ENCODE peak calls at places on chromosomes 7 and 10, in six cellular contexts. One of them, this sample, is unnamed.

GRCh38 chr7:24227603-24228359 is 56.2 kb upstream of the NPY start:
- DNase-seq in endothelial cell of umbilical vein: no peak
- DNase-seq in NCI-H526 treated with DMSO at 0.1 percent for 48 hours: no peak
- DNase-seq in stimulated activated CD4-positive, alpha-beta T cell treated with anti-CD3 and anti-CD28 coated beads, TNF-alpha, amount 100 ng/mL, for 24 hours: no peak
- DNase-seq in IMR-90: no peak
- DNase-seq in fibroblast of the aortic adventitia: no peak
- DNase-seq in this sample: no peak

GRCh38 chr7:131826960-131827359 is 270.5 kb upstream of the PODXL start:
- DNase-seq in fibroblast of the aortic adventitia: no peak
- DNase-seq in NCI-H526 treated with DMSO at 0.1 percent for 48 hours: no peak
- DNase-seq in endothelial cell of umbilical vein: no peak
- DNase-seq in IMR-90: no peak
- DNase-seq in stimulated activated CD4-positive, alpha-beta T cell treated with anti-CD3 and anti-CD28 coated beads, TNF-alpha, amount 100 ng/mL, for 24 hours: no peak
- DNase-seq in this sample: no peak

GRCh38 chr10:99906470-99906869 is 103.3 kb downstream of the DNMBP start:
- DNase-seq in stimulated activated CD4-positive, alpha-beta T cell treated with anti-CD3 and anti-CD28 coated beads, TNF-alpha, amount 100 ng/mL, for 24 hours: no peak
- DNase-seq in IMR-90: peak; percentile 96
- DNase-seq in endothelial cell of umbilical vein: peak; percentile 67
- DNase-seq in fibroblast of the aortic adventitia: peak; percentile 97
- DNase-seq in NCI-H526 treated with DMSO at 0.1 percent for 48 hours: no peak
- DNase-seq in this sample: peak; percentile 69

GRCh38 chr10:43211431-43212042 is 55.3 kb downstream of the RASGEF1A start:
- DNase-seq in stimulated activated CD4-positive, alpha-beta T cell treated with anti-CD3 and anti-CD28 coated beads, TNF-alpha, amount 100 ng/mL, for 24 hours: no peak
- DNase-seq in fibroblast of the aortic adventitia: no peak
- DNase-seq in NCI-H526 treated with DMSO at 0.1 percent for 48 hours: no peak
- DNase-seq in IMR-90: no peak
- DNase-seq in endothelial cell of umbilical vein: no peak
- DNase-seq in this sample: no peak

GRCh38 chr10:80413152-80413996 is 5.0 kb downstream of the PRXL2A start:
- DNase-seq in IMR-90: peak; percentile 44
- DNase-seq in NCI-H526 treated with DMSO at 0.1 percent for 48 hours: no peak
- DNase-seq in endothelial cell of umbilical vein: peak; percentile 88
- DNase-seq in stimulated activated CD4-positive, alpha-beta T cell treated with anti-CD3 and anti-CD28 coated beads, TNF-alpha, amount 100 ng/mL, for 24 hours: no peak
- DNase-seq in fibroblast of the aortic adventitia: no peak
- DNase-seq in this sample: no peak

GRCh38 chr10:132915411-132915810 is 27.0 kb downstream of the CFAP46 start:
- DNase-seq in fibroblast of the aortic adventitia: no peak
- DNase-seq in NCI-H526 treated with DMSO at 0.1 percent for 48 hours: no peak
- DNase-seq in endothelial cell of umbilical vein: no peak
- DNase-seq in IMR-90: no peak
- DNase-seq in stimulated activated CD4-positive, alpha-beta T cell treated with anti-CD3 and anti-CD28 coated beads, TNF-alpha, amount 100 ng/mL, for 24 hours: no peak
- DNase-seq in this sample: no peak

GRCh38 chr10:79382491-79382941 is 35.2 kb downstream of the PPIF start:
- DNase-seq in fibroblast of the aortic adventitia: no peak
- DNase-seq in endothelial cell of umbilical vein: no peak
- DNase-seq in IMR-90: no peak
- DNase-seq in NCI-H526 treated with DMSO at 0.1 percent for 48 hours: no peak
- DNase-seq in stimulated activated CD4-positive, alpha-beta T cell treated with anti-CD3 and anti-CD28 coated beads, TNF-alpha, amount 100 ng/mL, for 24 hours: no peak
- DNase-seq in this sample: peak; percentile 50

GRCh38 chr10:60444494-60445064 is 54.9 kb upstream of the ANK3 start:
- DNase-seq in IMR-90: peak; percentile 63
- DNase-seq in endothelial cell of umbilical vein: peak; percentile 45
- DNase-seq in stimulated activated CD4-positive, alpha-beta T cell treated with anti-CD3 and anti-CD28 coated beads, TNF-alpha, amount 100 ng/mL, for 24 hours: no peak
- DNase-seq in fibroblast of the aortic adventitia: peak; percentile 85
- DNase-seq in NCI-H526 treated with DMSO at 0.1 percent for 48 hours: no peak
- DNase-seq in this sample: no peak

GRCh38 chr10:36344240-36344639 is 702.1 kb upstream of the FZD8 start:
- DNase-seq in IMR-90: peak; percentile 55
- DNase-seq in NCI-H526 treated with DMSO at 0.1 percent for 48 hours: no peak
- DNase-seq in fibroblast of the aortic adventitia: peak; percentile 41
- DNase-seq in stimulated activated CD4-positive, alpha-beta T cell treated with anti-CD3 and anti-CD28 coated beads, TNF-alpha, amount 100 ng/mL, for 24 hours: no peak
- DNase-seq in endothelial cell of umbilical vein: no peak
- DNase-seq in this sample: no peak

GRCh38 chr7:131197920-131198610 is 129.6 kb upstream of the MKLN1 start:
- DNase-seq in fibroblast of the aortic adventitia: peak; percentile 52
- DNase-seq in IMR-90: peak; percentile 44
- DNase-seq in NCI-H526 treated with DMSO at 0.1 percent for 48 hours: no peak
- DNase-seq in endothelial cell of umbilical vein: no peak
- DNase-seq in stimulated activated CD4-positive, alpha-beta T cell treated with anti-CD3 and anti-CD28 coated beads, TNF-alpha, amount 100 ng/mL, for 24 hours: no peak
- DNase-seq in this sample: no peak

GRCh38 chr7:48537561-48537960 is 366.3 kb downstream of the ABCA13 start:
- DNase-seq in endothelial cell of umbilical vein: no peak
- DNase-seq in NCI-H526 treated with DMSO at 0.1 percent for 48 hours: no peak
- DNase-seq in IMR-90: no peak
- DNase-seq in stimulated activated CD4-positive, alpha-beta T cell treated with anti-CD3 and anti-CD28 coated beads, TNF-alpha, amount 100 ng/mL, for 24 hours: no peak
- DNase-seq in fibroblast of the aortic adventitia: no peak
- DNase-seq in this sample: no peak

GRCh38 chr10:124306922-124307371 is 111.8 kb downstream of the OAT start:
- DNase-seq in fibroblast of the aortic adventitia: no peak
- DNase-seq in endothelial cell of umbilical vein: no peak
- DNase-seq in stimulated activated CD4-positive, alpha-beta T cell treated with anti-CD3 and anti-CD28 coated beads, TNF-alpha, amount 100 ng/mL, for 24 hours: no peak
- DNase-seq in IMR-90: no peak
- DNase-seq in NCI-H526 treated with DMSO at 0.1 percent for 48 hours: no peak
- DNase-seq in this sample: no peak

GRCh38 chr10:44689368-44689767 is 221.8 kb upstream of the TMEM72 start:
- DNase-seq in IMR-90: peak; percentile 10
- DNase-seq in stimulated activated CD4-positive, alpha-beta T cell treated with anti-CD3 and anti-CD28 coated beads, TNF-alpha, amount 100 ng/mL, for 24 hours: no peak
- DNase-seq in endothelial cell of umbilical vein: no peak
- DNase-seq in NCI-H526 treated with DMSO at 0.1 percent for 48 hours: no peak
- DNase-seq in fibroblast of the aortic adventitia: peak; percentile 26
- DNase-seq in this sample: no peak

GRCh38 chr7:84686373-84686772 is 491.8 kb upstream of the SEMA3A start:
- DNase-seq in stimulated activated CD4-positive, alpha-beta T cell treated with anti-CD3 and anti-CD28 coated beads, TNF-alpha, amount 100 ng/mL, for 24 hours: no peak
- DNase-seq in NCI-H526 treated with DMSO at 0.1 percent for 48 hours: no peak
- DNase-seq in IMR-90: no peak
- DNase-seq in endothelial cell of umbilical vein: no peak
- DNase-seq in fibroblast of the aortic adventitia: no peak
- DNase-seq in this sample: no peak

GRCh38 chr7:143341842-143342241 is 20.7 kb downstream of the FAM131B start:
- DNase-seq in stimulated activated CD4-positive, alpha-beta T cell treated with anti-CD3 and anti-CD28 coated beads, TNF-alpha, amount 100 ng/mL, for 24 hours: no peak
- DNase-seq in fibroblast of the aortic adventitia: no peak
- DNase-seq in endothelial cell of umbilical vein: no peak
- DNase-seq in IMR-90: no peak
- DNase-seq in NCI-H526 treated with DMSO at 0.1 percent for 48 hours: no peak
- DNase-seq in this sample: no peak

GRCh38 chr7:101104193-101104713 is 19.0 kb downstream of the TRIM56 start:
- DNase-seq in NCI-H526 treated with DMSO at 0.1 percent for 48 hours: no peak
- DNase-seq in IMR-90: no peak
- DNase-seq in endothelial cell of umbilical vein: no peak
- DNase-seq in fibroblast of the aortic adventitia: no peak
- DNase-seq in stimulated activated CD4-positive, alpha-beta T cell treated with anti-CD3 and anti-CD28 coated beads, TNF-alpha, amount 100 ng/mL, for 24 hours: no peak
- DNase-seq in this sample: no peak

GRCh38 chr10:111956841-111957240 is 226.7 kb downstream of the GPAM start:
- DNase-seq in IMR-90: no peak
- DNase-seq in fibroblast of the aortic adventitia: no peak
- DNase-seq in NCI-H526 treated with DMSO at 0.1 percent for 48 hours: no peak
- DNase-seq in stimulated activated CD4-positive, alpha-beta T cell treated with anti-CD3 and anti-CD28 coated beads, TNF-alpha, amount 100 ng/mL, for 24 hours: no peak
- DNase-seq in endothelial cell of umbilical vein: no peak
- DNase-seq in this sample: no peak

GRCh38 chr7:146961617-146962016 is 845.0 kb downstream of the CNTNAP2 start:
- DNase-seq in stimulated activated CD4-positive, alpha-beta T cell treated with anti-CD3 and anti-CD28 coated beads, TNF-alpha, amount 100 ng/mL, for 24 hours: no peak
- DNase-seq in fibroblast of the aortic adventitia: peak; percentile 21
- DNase-seq in endothelial cell of umbilical vein: no peak
- DNase-seq in NCI-H526 treated with DMSO at 0.1 percent for 48 hours: no peak
- DNase-seq in IMR-90: no peak
- DNase-seq in this sample: no peak

GRCh38 chr10:131451407-131452015 is 140.0 kb upstream of the TCERG1L start:
- DNase-seq in endothelial cell of umbilical vein: no peak
- DNase-seq in fibroblast of the aortic adventitia: no peak
- DNase-seq in IMR-90: no peak
- DNase-seq in NCI-H526 treated with DMSO at 0.1 percent for 48 hours: no peak
- DNase-seq in stimulated activated CD4-positive, alpha-beta T cell treated with anti-CD3 and anti-CD28 coated beads, TNF-alpha, amount 100 ng/mL, for 24 hours: no peak
- DNase-seq in this sample: no peak

GRCh38 chr7:12595148-12595547 is 24.6 kb downstream of the SCIN start:
- DNase-seq in IMR-90: no peak
- DNase-seq in fibroblast of the aortic adventitia: no peak
- DNase-seq in NCI-H526 treated with DMSO at 0.1 percent for 48 hours: no peak
- DNase-seq in endothelial cell of umbilical vein: no peak
- DNase-seq in stimulated activated CD4-positive, alpha-beta T cell treated with anti-CD3 and anti-CD28 coated beads, TNF-alpha, amount 100 ng/mL, for 24 hours: no peak
- DNase-seq in this sample: no peak

GRCh38 chr10:102120987-102121738 is 995 bp upstream of the LDB1 start:
- DNase-seq in fibroblast of the aortic adventitia: peak; percentile 82
- DNase-seq in endothelial cell of umbilical vein: no peak
- DNase-seq in IMR-90: peak; percentile 90
- DNase-seq in stimulated activated CD4-positive, alpha-beta T cell treated with anti-CD3 and anti-CD28 coated beads, TNF-alpha, amount 100 ng/mL, for 24 hours: no peak
- DNase-seq in NCI-H526 treated with DMSO at 0.1 percent for 48 hours: no peak
- DNase-seq in this sample: peak; percentile 85

GRCh38 chr10:47175181-47176080 is 124.6 kb upstream of the GDF10 start:
- DNase-seq in IMR-90: no peak
- DNase-seq in stimulated activated CD4-positive, alpha-beta T cell treated with anti-CD3 and anti-CD28 coated beads, TNF-alpha, amount 100 ng/mL, for 24 hours: no peak
- DNase-seq in fibroblast of the aortic adventitia: no peak
- DNase-seq in NCI-H526 treated with DMSO at 0.1 percent for 48 hours: no peak
- DNase-seq in endothelial cell of umbilical vein: no peak
- DNase-seq in this sample: no peak

GRCh38 chr7:123433665-123434064 is 100.7 kb downstream of the IQUB start:
- DNase-seq in stimulated activated CD4-positive, alpha-beta T cell treated with anti-CD3 and anti-CD28 coated beads, TNF-alpha, amount 100 ng/mL, for 24 hours: no peak
- DNase-seq in IMR-90: no peak
- DNase-seq in NCI-H526 treated with DMSO at 0.1 percent for 48 hours: no peak
- DNase-seq in fibroblast of the aortic adventitia: no peak
- DNase-seq in endothelial cell of umbilical vein: no peak
- DNase-seq in this sample: no peak

GRCh38 chr7:55550010-55550409 is 22.3 kb downstream of the VOPP1 start:
- DNase-seq in endothelial cell of umbilical vein: peak; percentile 69
- DNase-seq in IMR-90: no peak
- DNase-seq in stimulated activated CD4-positive, alpha-beta T cell treated with anti-CD3 and anti-CD28 coated beads, TNF-alpha, amount 100 ng/mL, for 24 hours: no peak
- DNase-seq in NCI-H526 treated with DMSO at 0.1 percent for 48 hours: no peak
- DNase-seq in fibroblast of the aortic adventitia: no peak
- DNase-seq in this sample: no peak

GRCh38 chr7:152678133-152678645 is 2.2 kb upstream of the XRCC2 start:
- DNase-seq in stimulated activated CD4-positive, alpha-beta T cell treated with anti-CD3 and anti-CD28 coated beads, TNF-alpha, amount 100 ng/mL, for 24 hours: no peak
- DNase-seq in endothelial cell of umbilical vein: no peak
- DNase-seq in fibroblast of the aortic adventitia: no peak
- DNase-seq in IMR-90: no peak
- DNase-seq in NCI-H526 treated with DMSO at 0.1 percent for 48 hours: no peak
- DNase-seq in this sample: no peak

GRCh38 chr7:130831817-130832481 is 97.9 kb upstream of the KLF14 start:
- DNase-seq in endothelial cell of umbilical vein: peak; percentile 35
- DNase-seq in IMR-90: peak; percentile 67
- DNase-seq in NCI-H526 treated with DMSO at 0.1 percent for 48 hours: peak; percentile 11
- DNase-seq in fibroblast of the aortic adventitia: peak; percentile 82
- DNase-seq in stimulated activated CD4-positive, alpha-beta T cell treated with anti-CD3 and anti-CD28 coated beads, TNF-alpha, amount 100 ng/mL, for 24 hours: no peak
- DNase-seq in this sample: no peak

GRCh38 chr7:48427671-48428070 is 256.4 kb downstream of the ABCA13 start:
- DNase-seq in endothelial cell of umbilical vein: no peak
- DNase-seq in IMR-90: no peak
- DNase-seq in fibroblast of the aortic adventitia: no peak
- DNase-seq in NCI-H526 treated with DMSO at 0.1 percent for 48 hours: no peak
- DNase-seq in stimulated activated CD4-positive, alpha-beta T cell treated with anti-CD3 and anti-CD28 coated beads, TNF-alpha, amount 100 ng/mL, for 24 hours: no peak
- DNase-seq in this sample: no peak

GRCh38 chr10:133254421-133255120 is 16.9 kb downstream of the VENTX start:
- DNase-seq in NCI-H526 treated with DMSO at 0.1 percent for 48 hours: no peak
- DNase-seq in endothelial cell of umbilical vein: no peak
- DNase-seq in fibroblast of the aortic adventitia: no peak
- DNase-seq in stimulated activated CD4-positive, alpha-beta T cell treated with anti-CD3 and anti-CD28 coated beads, TNF-alpha, amount 100 ng/mL, for 24 hours: no peak
- DNase-seq in IMR-90: no peak
- DNase-seq in this sample: no peak

GRCh38 chr10:28444031-28444430 is 88.9 kb upstream of the WAC start:
- DNase-seq in IMR-90: no peak
- DNase-seq in NCI-H526 treated with DMSO at 0.1 percent for 48 hours: no peak
- DNase-seq in stimulated activated CD4-positive, alpha-beta T cell treated with anti-CD3 and anti-CD28 coated beads, TNF-alpha, amount 100 ng/mL, for 24 hours: no peak
- DNase-seq in fibroblast of the aortic adventitia: no peak
- DNase-seq in endothelial cell of umbilical vein: no peak
- DNase-seq in this sample: no peak

This sample was measured in uterus.